ENCODE peak calls at places on chromosomes 6 and 20, in ten cellular contexts. U, Y, O, C, N, T, S, L, V and P are unnamed samples.

GRCh38 chr6:31720196-31720770 is 1.3 kb downstream of the LY6G6C start:
- DNase-seq in U (no peak), Y (no peak), O (no peak), C (no peak), N (no peak), T (no peak), S (no peak), L (no peak), V (peak; percentile 42), P (no peak)

GRCh38 chr20:7330850-7331249 is 563.4 kb downstream of the BMP2 start:
- DNase-seq in U (no peak), Y (no peak), O (no peak), C (no peak), N (no peak), T (no peak), S (no peak), L (no peak), V (no peak), P (no peak)

GRCh38 chr6:109374493-109374892 is 7.8 kb downstream of the CD164 start:
- DNase-seq in U (no peak), Y (no peak), O (no peak), C (no peak), N (no peak), T (no peak), S (no peak), L (no peak), V (no peak), P (no peak)

GRCh38 chr6:170403451-170403850 is 96.9 kb downstream of the FAM120B start:
- DNase-seq in U (no peak), Y (no peak), O (no peak), C (no peak), N (no peak), T (no peak), S (no peak), L (no peak), V (peak; percentile 40), P (no peak)

GRCh38 chr6:151148111-151148510 is 91.7 kb upstream of the AKAP12 start:
- DNase-seq in U (no peak), Y (no peak), O (no peak), C (no peak), N (peak; percentile 2), T (no peak), S (no peak), L (no peak), V (no peak), P (no peak)

GRCh38 chr6:151276112-151276745 is 36.5 kb downstream of the AKAP12 start:
- DNase-seq in U (no peak), Y (no peak), O (no peak), C (no peak), N (peak; percentile 9), T (no peak), S (no peak), L (no peak), V (peak; percentile 95), P (no peak)

GRCh38 chr20:48738399-48739304 is 89.1 kb downstream of the PREX1 start:
- DNase-seq in U (no peak), Y (peak; percentile 96), O (no peak), C (peak; percentile 69), N (no peak), T (no peak), S (peak; percentile 64), L (no peak), V (no peak), P (no peak)

GRCh38 chr6:105603779-105604592 is 201.1 kb upstream of the PREP start:
- DNase-seq in U (no peak), Y (no peak), O (no peak), C (no peak), N (no peak), T (no peak), S (no peak), L (no peak), V (peak; percentile 88), P (no peak)

GRCh38 chr6:136783495-136784270 is 8.6 kb downstream of the MAP3K5 start:
- DNase-seq in U (peak; percentile 85), Y (peak; percentile 82), O (no peak), C (no peak), N (no peak), T (peak; percentile 35), S (no peak), L (no peak), V (no peak), P (peak; percentile 66)

GRCh38 chr6:10248378-10248843 is 166.5 kb downstream of the TFAP2A start:
- DNase-seq in U (no peak), Y (peak; percentile 6), O (no peak), C (no peak), N (no peak), T (no peak), S (no peak), L (no peak), V (peak; percentile 25), P (no peak)

GRCh38 chr6:170136541-170137175 is 154.2 kb downstream of the DLL1 start:
- DNase-seq in U (no peak), Y (no peak), O (no peak), C (no peak), N (no peak), T (no peak), S (no peak), L (no peak), V (no peak), P (no peak)

GRCh38 chr6:135842618-135843392 is 8.7 kb upstream of the PDE7B start:
- DNase-seq in U (no peak), Y (no peak), O (no peak), C (no peak), N (no peak), T (no peak), S (no peak), L (no peak), V (no peak), P (no peak)